ENCODE peak calls at places on chromosome 19, in seven cellular contexts. W, P, Z, G, H, S and D are unnamed samples.
A peak's percentile ranks its signal among the peaks of the same experiment; 100 is the strongest.

GRCh38 chr19:6745965-6746364 is 6.5 kb downstream of the TRIP10 start:
- DNase-seq in W (no peak), P (no peak), Z (no peak), G (no peak), H (no peak), S (no peak), D (no peak)

GRCh38 chr19:12806242-12807131 is at the start of gene RNASEH2A:
- DNase-seq in W (peak; percentile 82), P (peak; percentile 89), Z (peak; percentile 91), G (peak; percentile 89), H (peak; percentile 84), S (peak; percentile 90), D (peak; percentile 95)

GRCh38 chr19:43798546-43799409 is 3.5 kb downstream of the LYPD5 start:
- DNase-seq in W (no peak), P (no peak), Z (peak; percentile 42), G (peak; percentile 89), H (peak; percentile 35), S (no peak), D (peak; percentile 78)

GRCh38 chr19:37572203-37572602 is 22.4 kb downstream of the ZNF571 start:
- DNase-seq in W (peak; percentile 56), P (no peak), Z (no peak), G (no peak), H (no peak), S (no peak), D (no peak)

GRCh38 chr19:51354103-51354741 is 12.0 kb downstream of the ETFB start:
- DNase-seq in W (peak; percentile 14), P (no peak), Z (no peak), G (no peak), H (no peak), S (no peak), D (no peak)

GRCh38 chr19:16654621-16655020 is 5.3 kb downstream of the SMIM7 start:
- DNase-seq in W (no peak), P (no peak), Z (no peak), G (no peak), H (no peak), S (no peak), D (no peak)

GRCh38 chr19:55488986-55489710 is 912 bp downstream of the SSC5D start:
- DNase-seq in W (no peak), P (no peak), Z (no peak), G (no peak), H (no peak), S (peak; percentile 66), D (no peak)

GRCh38 chr19:17035842-17036424 is 9.3 kb upstream of the CPAMD8 start:
- DNase-seq in W (no peak), P (peak; percentile 30), Z (no peak), G (no peak), H (no peak), S (no peak), D (no peak)

GRCh38 chr19:13849991-13850909 is 26.7 kb upstream of the NANOS3 start:
- DNase-seq in W (peak; percentile 64), P (peak; percentile 84), Z (peak; percentile 87), G (no peak), H (peak; percentile 67), S (peak; percentile 92), D (peak; percentile 93)

GRCh38 chr19:50728084-50728737 is 5.0 kb downstream of the CLEC11A start:
- DNase-seq in W (peak; percentile 63), P (peak; percentile 75), Z (peak; percentile 74), G (peak; percentile 89), H (no peak), S (peak; percentile 82), D (peak; percentile 86)

GRCh38 chr19:53813996-53814395 is 10.1 kb downstream of the NLRP12 start:
- DNase-seq in W (no peak), P (no peak), Z (no peak), G (no peak), H (no peak), S (no peak), D (no peak)

GRCh38 chr19:30119180-30119920 is 177.3 kb downstream of the URI1 start:
- DNase-seq in W (no peak), P (no peak), Z (no peak), G (no peak), H (no peak), S (no peak), D (no peak)
- H3K36me3 ChIP-seq in W (no peaks in the 10 kb centered on the region), P (no peaks in the 10 kb centered on the region), Z (no peaks in the 10 kb centered on the region), G (no peaks in the 10 kb centered on the region), H (no peaks in the 10 kb centered on the region), S (no peaks in the 10 kb centered on the region), D (no peaks in the 10 kb centered on the region)

GRCh38 chr19:40549007-40549708 is 27.5 kb upstream of the SHKBP1 start:
- DNase-seq in W (peak; percentile 14), P (peak; percentile 37), Z (peak; percentile 55), G (no peak), H (peak; percentile 61), S (peak; percentile 56), D (peak; percentile 84)
- H3K4me3 ChIP-seq in W (no peak overlapping the region), P (no peak overlapping the region), Z (no peak overlapping the region), G (no peak overlapping the region), H (no peak overlapping the region), S (no peak overlapping the region), D (no peak overlapping the region)

DNA sequence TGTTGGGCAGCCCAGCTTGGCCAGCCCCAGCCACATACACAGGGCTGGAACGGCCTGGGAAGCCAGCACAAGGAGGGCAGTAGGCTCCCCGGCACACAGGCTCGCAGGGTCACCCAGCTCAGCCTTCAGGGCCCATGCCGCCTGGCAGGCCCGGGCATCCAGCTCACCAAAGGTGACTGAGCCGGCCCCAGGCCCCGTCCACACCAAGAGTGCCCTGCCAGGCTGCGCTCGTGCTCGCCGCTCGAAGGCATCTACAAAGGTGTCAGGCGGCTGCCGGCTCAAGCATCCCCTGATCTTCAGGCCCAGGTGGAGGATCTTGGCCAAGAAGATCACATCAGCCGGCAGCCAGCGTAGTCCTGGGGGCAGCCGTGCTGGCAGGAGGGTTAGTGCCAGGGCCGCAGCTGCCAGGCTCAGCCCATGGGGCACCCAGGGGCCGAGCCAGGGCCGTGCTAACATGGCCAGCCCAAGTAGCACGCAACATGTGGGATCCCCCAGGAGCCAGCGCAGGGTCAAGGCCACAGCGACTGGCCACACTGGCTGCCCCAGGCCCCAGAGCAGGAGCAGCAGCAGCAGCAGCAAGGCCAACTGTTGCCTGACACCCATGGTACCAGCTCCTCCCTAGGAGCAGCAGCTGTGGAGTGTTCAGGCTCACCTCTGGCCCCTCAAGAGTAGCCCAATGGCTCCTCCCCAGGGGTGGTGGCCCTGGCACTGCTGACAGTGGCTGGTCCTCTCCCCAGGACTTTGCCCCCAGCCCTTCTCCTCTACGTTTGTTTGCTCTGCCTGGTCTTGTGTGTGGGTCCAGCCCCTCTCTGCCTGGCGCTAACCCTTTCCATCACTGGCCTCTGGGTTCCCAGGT is at the start of gene SLC27A5:
- DNase-seq in W (no peak), P (no peak), Z (no peak), G (no peak), H (no peak), S (no peak), D (no peak)
- H3K27ac ChIP-seq in W (no peak within 1 kb of the TSS), P (no peak within 1 kb of the TSS), Z (no peak within 1 kb of the TSS), G (no peak within 1 kb of the TSS), H (no peak within 1 kb of the TSS), S (no peak within 1 kb of the TSS), D (no peak within 1 kb of the TSS)

GRCh38 chr19:1455336-1456120 is 5.6 kb downstream of the APC2 start:
- DNase-seq in W (peak; percentile 33), P (no peak), Z (no peak), G (no peak), H (peak; percentile 51), S (no peak), D (no peak)

GRCh38 chr19:1455002-1455335 is 5.0 kb downstream of the APC2 start:
- DNase-seq in W (no peak), P (no peak), Z (no peak), G (no peak), H (no peak), S (no peak), D (no peak)

GRCh38 chr19:1456121-1456900 is 6.4 kb downstream of the APC2 start:
- DNase-seq in W (no peak), P (no peak), Z (no peak), G (no peak), H (no peak), S (no peak), D (no peak)

GRCh38 chr19:1457892-1458291 is 8.0 kb downstream of the APC2 start:
- DNase-seq in W (no peak), P (no peak), Z (no peak), G (no peak), H (no peak), S (no peak), D (no peak)

DNA sequence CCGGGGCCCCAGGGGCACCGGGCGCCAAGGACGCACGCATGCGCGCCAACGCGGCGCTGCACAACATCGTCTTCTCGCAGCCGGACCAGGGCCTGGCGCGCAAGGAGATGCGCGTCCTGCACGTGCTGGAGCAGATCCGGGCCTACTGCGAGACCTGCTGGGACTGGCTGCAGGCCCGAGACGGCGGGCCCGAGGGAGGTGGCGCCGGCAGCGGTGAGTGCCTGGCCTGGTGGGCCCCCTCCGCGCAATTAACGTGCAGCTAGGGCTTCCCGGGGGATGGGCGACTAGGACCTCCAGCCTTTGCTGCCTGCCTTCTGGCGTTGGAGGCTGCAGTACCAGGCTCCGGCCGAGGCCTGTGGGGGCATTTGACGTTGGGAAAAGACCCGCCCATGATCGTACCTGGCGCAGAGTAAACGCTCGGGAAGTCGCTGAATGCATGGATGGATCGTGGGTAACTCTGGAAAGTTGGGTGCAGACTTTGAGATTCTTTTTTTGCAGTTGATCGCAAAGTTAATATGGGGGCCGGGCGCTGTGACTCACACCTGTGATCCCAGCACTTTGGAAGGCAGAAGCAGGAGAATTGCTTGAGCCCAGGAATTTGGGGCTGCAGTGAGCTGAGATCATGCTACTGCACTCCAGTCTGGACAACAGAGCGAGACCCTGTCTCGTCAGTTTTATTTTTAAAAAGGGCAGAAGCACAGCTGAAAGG is 7.3 kb downstream of the APC2 start:
- DNase-seq in W (no peak), P (no peak), Z (no peak), G (no peak), H (no peak), S (no peak), D (no peak)
- H3K36me3 ChIP-seq in W (no peaks in the 10 kb centered on the region), P (peaks cover 17% of the 10 kb centered on the region), Z (no peaks in the 10 kb centered on the region), G (no peaks in the 10 kb centered on the region), H (no peaks in the 10 kb centered on the region), S (no peaks in the 10 kb centered on the region), D (no peaks in the 10 kb centered on the region)

DNA sequence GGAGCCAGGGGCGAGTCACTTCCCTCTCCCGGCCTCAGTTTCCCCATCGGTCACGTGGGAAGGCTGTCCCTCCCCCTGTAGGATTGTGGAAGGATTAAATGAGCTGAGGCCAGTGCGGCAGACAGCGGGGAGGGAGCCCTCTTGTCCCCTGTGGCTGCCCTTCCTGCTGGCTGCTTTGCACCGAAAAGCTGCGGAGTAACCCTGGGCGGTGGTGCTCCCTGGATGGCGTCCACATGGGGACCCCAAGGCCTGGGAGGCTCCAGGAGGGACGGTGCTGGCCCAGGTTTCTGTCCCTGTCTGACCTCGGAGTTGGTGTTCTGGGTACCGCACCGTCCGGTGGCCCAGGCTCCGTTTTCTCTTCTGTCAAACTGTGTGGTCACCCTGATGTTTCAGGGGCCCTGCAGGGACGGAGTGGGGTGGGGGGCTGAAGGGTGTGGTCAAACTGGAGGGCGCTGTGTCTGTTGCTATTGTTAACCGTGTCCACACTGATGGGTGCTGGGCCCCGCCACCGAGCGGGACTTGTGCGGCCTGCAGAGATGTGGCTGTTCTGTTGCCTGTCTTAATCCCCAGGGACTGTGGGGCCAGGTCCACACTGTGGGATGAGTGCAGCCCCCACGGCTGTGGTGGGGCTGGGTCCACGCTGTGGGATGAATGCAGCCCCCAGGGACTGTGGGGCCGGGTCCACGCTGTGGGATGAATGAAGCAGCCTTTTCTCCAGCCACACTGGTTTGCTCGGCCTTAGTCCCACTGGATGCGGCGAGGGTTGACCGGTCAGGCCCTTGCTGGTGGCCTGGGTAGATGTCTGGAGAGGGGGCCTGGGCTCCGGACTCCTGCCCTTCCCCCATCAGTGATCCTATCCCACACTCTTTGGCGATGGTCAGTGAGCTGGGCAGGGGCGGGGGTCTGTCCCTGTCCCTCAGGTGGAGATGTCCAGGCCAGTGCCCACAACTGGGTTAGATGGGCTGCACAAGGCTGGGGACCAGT is 6.9 kb downstream of the GNA11 start:
- DNase-seq in W (no peak), P (peak; percentile 5), Z (no peak), G (no peak), H (no peak), S (no peak), D (no peak)
- H3K4me3 ChIP-seq in W (no peak overlapping the region), P (no peak overlapping the region), Z (no peak overlapping the region), G (no peak overlapping the region), H (no peak overlapping the region), S (no peak overlapping the region), D (no peak overlapping the region)

GRCh38 chr19:46100344-46100743 is 24.1 kb downstream of the IGFL3 start:
- DNase-seq in W (no peak), P (no peak), Z (no peak), G (no peak), H (no peak), S (no peak), D (no peak)
- H3K27ac ChIP-seq in W (no peak overlapping the region), P (no peak overlapping the region), Z (no peak overlapping the region), G (no peak overlapping the region), H (no peak overlapping the region), S (no peak overlapping the region), D (no peak overlapping the region)